ENCODE peak calls at places on chromosomes 1 and 21, in six cellular contexts. One of them, this sample, is unnamed.

GRCh38 chr1:26938659-26939025 is 17.1 kb downstream of the NUDC start:
- DNase-seq in cardiac muscle cell: no peak
- DNase-seq in adrenal gland: no peak
- DNase-seq in endodermal cell: no peak
- DNase-seq in Peyer's patch: no peak
- DNase-seq in HepG2: no peak
- DNase-seq in this sample: no peak

GRCh38 chr1:111471012-111471411 is 2.8 kb upstream of the C1orf162 start:
- DNase-seq in adrenal gland: peak; percentile 45
- DNase-seq in HepG2: no peak
- DNase-seq in endodermal cell: no peak
- DNase-seq in Peyer's patch: no peak
- DNase-seq in cardiac muscle cell: no peak
- DNase-seq in this sample: peak; percentile 84

GRCh38 chr1:102434421-102434820 is 437.7 kb upstream of the OLFM3 start:
- DNase-seq in adrenal gland: no peak
- DNase-seq in HepG2: peak; percentile 52
- DNase-seq in endodermal cell: peak; percentile 75
- DNase-seq in Peyer's patch: no peak
- DNase-seq in cardiac muscle cell: peak; percentile 54
- DNase-seq in this sample: no peak

GRCh38 chr1:200483491-200484143 is 73.8 kb upstream of the ZNF281 start:
- DNase-seq in adrenal gland: peak; percentile 59
- DNase-seq in endodermal cell: peak; percentile 87
- DNase-seq in cardiac muscle cell: peak; percentile 8
- DNase-seq in Peyer's patch: no peak
- DNase-seq in HepG2: peak; percentile 77
- DNase-seq in this sample: no peak

GRCh38 chr1:246155923-246156322 is 351.2 kb downstream of the SMYD3 start:
- DNase-seq in cardiac muscle cell: no peak
- DNase-seq in Peyer's patch: no peak
- DNase-seq in endodermal cell: no peak
- DNase-seq in adrenal gland: no peak
- DNase-seq in HepG2: no peak
- DNase-seq in this sample: no peak

GRCh38 chr1:151729966-151730291 is 8.6 kb downstream of the RIIAD1 start:
- DNase-seq in adrenal gland: no peak
- DNase-seq in HepG2: no peak
- DNase-seq in Peyer's patch: no peak
- DNase-seq in endodermal cell: no peak
- DNase-seq in cardiac muscle cell: no peak
- DNase-seq in this sample: no peak

GRCh38 chr1:155598842-155599331 is 11.1 kb upstream of the MSTO1 start:
- DNase-seq in HepG2: no peak
- DNase-seq in cardiac muscle cell: peak; percentile 12
- DNase-seq in Peyer's patch: no peak
- DNase-seq in endodermal cell: peak; percentile 69
- DNase-seq in adrenal gland: no peak
- DNase-seq in this sample: no peak

GRCh38 chr21:37166733-37167132 is 93.7 kb downstream of the TTC3 start:
- DNase-seq in endodermal cell: peak; percentile 48
- DNase-seq in Peyer's patch: no peak
- DNase-seq in adrenal gland: no peak
- DNase-seq in cardiac muscle cell: peak; percentile 12
- DNase-seq in HepG2: no peak
- DNase-seq in this sample: no peak

GRCh38 chr21:38760017-38760761 is 45.5 kb upstream of the ETS2 start:
- DNase-seq in endodermal cell: peak; percentile 63
- DNase-seq in cardiac muscle cell: no peak
- DNase-seq in HepG2: no peak
- DNase-seq in adrenal gland: no peak
- DNase-seq in Peyer's patch: no peak
- DNase-seq in this sample: no peak
- H3K4me3 ChIP-seq in endodermal cell: no peak overlapping the region
- H3K4me3 ChIP-seq in cardiac muscle cell: no peak overlapping the region
- H3K4me3 ChIP-seq in HepG2: no peak overlapping the region
- H3K4me3 ChIP-seq in adrenal gland: no peak overlapping the region
- H3K4me3 ChIP-seq in Peyer's patch: no peak overlapping the region
- H3K4me3 ChIP-seq in this sample: no peak overlapping the region

GRCh38 chr1:205856433-205856832 is 6.5 kb upstream of the PM20D1 start:
- DNase-seq in endodermal cell: no peak
- DNase-seq in HepG2: no peak
- DNase-seq in adrenal gland: no peak
- DNase-seq in Peyer's patch: no peak
- DNase-seq in cardiac muscle cell: no peak
- DNase-seq in this sample: no peak

GRCh38 chr1:205852969-205853368 is 3.0 kb upstream of the PM20D1 start:
- DNase-seq in Peyer's patch: no peak
- DNase-seq in endodermal cell: no peak
- DNase-seq in cardiac muscle cell: no peak
- DNase-seq in adrenal gland: no peak
- DNase-seq in HepG2: no peak
- DNase-seq in this sample: no peak

GRCh38 chr1:205861540-205861939 is 11.6 kb upstream of the PM20D1 start:
- DNase-seq in Peyer's patch: no peak
- DNase-seq in adrenal gland: no peak
- DNase-seq in HepG2: no peak
- DNase-seq in endodermal cell: no peak
- DNase-seq in cardiac muscle cell: no peak
- DNase-seq in this sample: no peak

DNA sequence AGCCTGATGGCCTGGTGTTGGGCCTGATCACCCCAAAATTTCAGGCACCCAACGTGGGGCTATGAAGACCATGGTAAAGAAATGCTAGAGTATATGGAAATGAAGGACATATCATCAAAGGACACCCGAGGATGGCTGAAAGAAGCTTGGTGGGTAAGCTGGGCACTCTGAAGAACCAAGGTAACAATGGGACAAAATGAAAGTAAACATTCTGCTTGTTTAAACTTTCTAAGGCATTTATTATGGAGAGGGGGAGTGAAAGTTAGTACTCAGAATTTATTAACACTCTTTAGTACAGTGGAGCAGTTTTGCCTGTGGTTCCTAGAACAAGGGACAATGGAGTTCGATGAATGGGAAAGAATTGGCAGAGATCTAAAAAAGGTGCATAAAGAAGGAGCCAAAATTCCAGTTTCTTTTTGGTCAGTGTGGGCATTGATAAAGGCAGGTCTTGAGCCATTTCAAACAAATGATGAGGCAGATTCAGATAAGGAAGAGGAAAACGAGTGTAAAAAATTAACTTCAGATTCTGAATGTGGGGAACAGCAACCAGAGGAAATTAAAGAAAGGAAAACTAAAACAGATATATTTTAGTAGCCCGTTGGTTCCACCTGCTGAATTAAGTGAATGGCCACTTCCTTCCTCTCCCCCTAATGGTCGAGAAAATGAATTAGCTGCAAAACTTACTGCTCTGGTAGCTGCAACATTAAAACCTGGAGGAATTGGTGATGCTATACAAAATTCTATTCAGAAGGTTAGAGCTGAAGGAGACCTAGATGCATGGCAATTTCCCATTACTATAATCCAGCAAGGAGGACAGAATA is 8.4 kb upstream of the PM20D1 start:
- DNase-seq in cardiac muscle cell: no peak
- DNase-seq in HepG2: no peak
- DNase-seq in endodermal cell: no peak
- DNase-seq in Peyer's patch: no peak
- DNase-seq in adrenal gland: no peak
- DNase-seq in this sample: no peak
- H3K9me3 ChIP-seq in cardiac muscle cell: no peaks in the 10 kb centered on the region
- H3K9me3 ChIP-seq in HepG2: no peaks in the 10 kb centered on the region
- H3K9me3 ChIP-seq in endodermal cell: peaks cover 57% of the 10 kb centered on the region
- H3K9me3 ChIP-seq in Peyer's patch: no peaks in the 10 kb centered on the region
- H3K9me3 ChIP-seq in adrenal gland: peaks cover 5% of the 10 kb centered on the region
- H3K9me3 ChIP-seq in this sample: no peaks in the 10 kb centered on the region

GRCh38 chr21:44271558-44271957 is 9.9 kb upstream of the DNMT3L start:
- DNase-seq in adrenal gland: no peak
- DNase-seq in cardiac muscle cell: no peak
- DNase-seq in endodermal cell: no peak
- DNase-seq in Peyer's patch: no peak
- DNase-seq in HepG2: no peak
- DNase-seq in this sample: no peak

GRCh38 chr21:44265734-44266270 is 4.1 kb upstream of the DNMT3L start:
- DNase-seq in endodermal cell: peak; percentile 31
- DNase-seq in adrenal gland: no peak
- DNase-seq in cardiac muscle cell: no peak
- DNase-seq in HepG2: no peak
- DNase-seq in Peyer's patch: no peak
- DNase-seq in this sample: no peak

GRCh38 chr21:44263768-44264167 is 2.1 kb upstream of the DNMT3L start:
- DNase-seq in endodermal cell: no peak
- DNase-seq in HepG2: no peak
- DNase-seq in adrenal gland: no peak
- DNase-seq in Peyer's patch: no peak
- DNase-seq in cardiac muscle cell: no peak
- DNase-seq in this sample: no peak

GRCh38 chr21:44263221-44263671 is 1.5 kb upstream of the DNMT3L start:
- DNase-seq in endodermal cell: peak; percentile 94
- DNase-seq in HepG2: no peak
- DNase-seq in Peyer's patch: no peak
- DNase-seq in cardiac muscle cell: peak; percentile 37
- DNase-seq in adrenal gland: no peak
- DNase-seq in this sample: no peak

GRCh38 chr21:44267655-44268142 is 6.0 kb upstream of the DNMT3L start:
- DNase-seq in Peyer's patch: no peak
- DNase-seq in HepG2: peak; percentile 35
- DNase-seq in endodermal cell: peak; percentile 76
- DNase-seq in adrenal gland: no peak
- DNase-seq in cardiac muscle cell: no peak
- DNase-seq in this sample: peak; percentile 15
- H3K4me3 ChIP-seq in Peyer's patch: no peak overlapping the region
- H3K4me3 ChIP-seq in HepG2: no peak overlapping the region
- H3K4me3 ChIP-seq in endodermal cell: no peak overlapping the region
- H3K4me3 ChIP-seq in adrenal gland: no peak overlapping the region
- H3K4me3 ChIP-seq in cardiac muscle cell: no peak overlapping the region
- H3K4me3 ChIP-seq in this sample: no peak overlapping the region

GRCh38 chr1:248695451-248696132 is 7.0 kb downstream of the OR14I1 start:
- DNase-seq in cardiac muscle cell: no peak
- DNase-seq in adrenal gland: no peak
- DNase-seq in Peyer's patch: no peak
- DNase-seq in HepG2: no peak
- DNase-seq in endodermal cell: no peak
- DNase-seq in this sample: no peak
- H3K9me3 ChIP-seq in cardiac muscle cell: no peaks in the 10 kb centered on the region
- H3K9me3 ChIP-seq in adrenal gland: no peaks in the 10 kb centered on the region
- H3K9me3 ChIP-seq in Peyer's patch: no peaks in the 10 kb centered on the region
- H3K9me3 ChIP-seq in HepG2: no peaks in the 10 kb centered on the region
- H3K9me3 ChIP-seq in endodermal cell: peaks cover 73% of the 10 kb centered on the region
- H3K9me3 ChIP-seq in this sample: no peaks in the 10 kb centered on the region